ENCODE peak calls at places on chromosome 1, in six cellular contexts. One of them, this sample, is unnamed.

GRCh38 chr1:163870666-163871065 is 548.9 kb downstream of the NUF2 start:
- DNase-seq in GM18507: no peak
- DNase-seq in CD4-positive, alpha-beta T cell: no peak
- DNase-seq in stromal cell of bone marrow: no peak
- DNase-seq in T-cell: no peak
- DNase-seq in stimulated activated CD8-positive, alpha-beta memory T cell treated with anti-CD3 and anti-CD28 coated beads, Interleukin-7, amount 100 ng/mL, for 48 hours: no peak
- DNase-seq in this sample: no peak

GRCh38 chr1:26154750-26155149 is 4.1 kb upstream of the FAM110D start:
- DNase-seq in GM18507: no peak
- DNase-seq in CD4-positive, alpha-beta T cell: no peak
- DNase-seq in stromal cell of bone marrow: no peak
- DNase-seq in T-cell: no peak
- DNase-seq in stimulated activated CD8-positive, alpha-beta memory T cell treated with anti-CD3 and anti-CD28 coated beads, Interleukin-7, amount 100 ng/mL, for 48 hours: no peak
- DNase-seq in this sample: no peak

GRCh38 chr1:56061824-56062223 is 517.5 kb downstream of the PLPP3 start:
- DNase-seq in GM18507: no peak
- DNase-seq in CD4-positive, alpha-beta T cell: no peak
- DNase-seq in stromal cell of bone marrow: no peak
- DNase-seq in T-cell: no peak
- DNase-seq in stimulated activated CD8-positive, alpha-beta memory T cell treated with anti-CD3 and anti-CD28 coated beads, Interleukin-7, amount 100 ng/mL, for 48 hours: no peak
- DNase-seq in this sample: peak

GRCh38 chr1:228164561-228165371 is 838 bp upstream of the IBA57 start:
- DNase-seq in GM18507: no peak
- DNase-seq in CD4-positive, alpha-beta T cell: no peak
- DNase-seq in stromal cell of bone marrow: no peak
- DNase-seq in T-cell: no peak
- DNase-seq in stimulated activated CD8-positive, alpha-beta memory T cell treated with anti-CD3 and anti-CD28 coated beads, Interleukin-7, amount 100 ng/mL, for 48 hours: no peak
- DNase-seq in this sample: no peak

GRCh38 chr1:7529917-7530316 is 241.2 kb upstream of the VAMP3 start:
- DNase-seq in GM18507: no peak
- DNase-seq in CD4-positive, alpha-beta T cell: no peak
- DNase-seq in stromal cell of bone marrow: no peak
- DNase-seq in T-cell: no peak
- DNase-seq in stimulated activated CD8-positive, alpha-beta memory T cell treated with anti-CD3 and anti-CD28 coated beads, Interleukin-7, amount 100 ng/mL, for 48 hours: no peak
- DNase-seq in this sample: no peak

GRCh38 chr1:211648980-211649934 is 26.2 kb downstream of the NEK2 start:
- DNase-seq in GM18507: peak
- DNase-seq in CD4-positive, alpha-beta T cell: no peak
- DNase-seq in stromal cell of bone marrow: no peak
- DNase-seq in T-cell: no peak
- DNase-seq in stimulated activated CD8-positive, alpha-beta memory T cell treated with anti-CD3 and anti-CD28 coated beads, Interleukin-7, amount 100 ng/mL, for 48 hours: no peak
- DNase-seq in this sample: no peak

GRCh38 chr1:199472025-199472424 is 555.5 kb upstream of the NR5A2 start:
- DNase-seq in GM18507: no peak
- DNase-seq in CD4-positive, alpha-beta T cell: no peak
- DNase-seq in stromal cell of bone marrow: no peak
- DNase-seq in T-cell: no peak
- DNase-seq in stimulated activated CD8-positive, alpha-beta memory T cell treated with anti-CD3 and anti-CD28 coated beads, Interleukin-7, amount 100 ng/mL, for 48 hours: no peak
- DNase-seq in this sample: no peak

GRCh38 chr1:113109908-113110554 is 37.0 kb downstream of the LRIG2 start:
- DNase-seq in GM18507: no peak
- DNase-seq in CD4-positive, alpha-beta T cell: no peak
- DNase-seq in stromal cell of bone marrow: peak
- DNase-seq in T-cell: no peak
- DNase-seq in stimulated activated CD8-positive, alpha-beta memory T cell treated with anti-CD3 and anti-CD28 coated beads, Interleukin-7, amount 100 ng/mL, for 48 hours: no peak
- DNase-seq in this sample: no peak

GRCh38 chr1:29197590-29197924 is 15.9 kb upstream of the SRSF4 start:
- DNase-seq in GM18507: no peak
- DNase-seq in CD4-positive, alpha-beta T cell: no peak
- DNase-seq in stromal cell of bone marrow: no peak
- DNase-seq in T-cell: peak
- DNase-seq in stimulated activated CD8-positive, alpha-beta memory T cell treated with anti-CD3 and anti-CD28 coated beads, Interleukin-7, amount 100 ng/mL, for 48 hours: no peak
- DNase-seq in this sample: no peak

GRCh38 chr1:169999357-169999756 is 75.1 kb downstream of the KIFAP3 start:
- DNase-seq in GM18507: no peak
- DNase-seq in CD4-positive, alpha-beta T cell: no peak
- DNase-seq in stromal cell of bone marrow: peak
- DNase-seq in T-cell: no peak
- DNase-seq in stimulated activated CD8-positive, alpha-beta memory T cell treated with anti-CD3 and anti-CD28 coated beads, Interleukin-7, amount 100 ng/mL, for 48 hours: no peak
- DNase-seq in this sample: no peak

GRCh38 chr1:226609836-226610455 is 61.4 kb downstream of the STUM start:
- DNase-seq in GM18507: no peak
- DNase-seq in CD4-positive, alpha-beta T cell: no peak
- DNase-seq in stromal cell of bone marrow: no peak
- DNase-seq in T-cell: no peak
- DNase-seq in stimulated activated CD8-positive, alpha-beta memory T cell treated with anti-CD3 and anti-CD28 coated beads, Interleukin-7, amount 100 ng/mL, for 48 hours: no peak
- DNase-seq in this sample: no peak

This sample was measured in GM12878.